ENCODE peak calls at places on chromosomes 13 and 19, in five cellular contexts. S is GM04503, D is ascending aorta, N is NCI-H510A treated with DMSO at 0.1 percent for 48 hours, V is HT-29. O is an unnamed sample.

GRCh38 chr13:34412817-34413365 is 529.2 kb upstream of the NBEA start:
- DNase-seq in S (no peak), D (no peak), N (no peak), V (peak; percentile 19), O (no peak)

GRCh38 chr19:55146078-55146647 is 2.8 kb downstream of the TNNT1 start:
- DNase-seq in S (no peak), D (no peak), N (peak; percentile 50), V (peak; percentile 72), O (no peak)

GRCh38 chr19:11767633-11768133 is 883 bp downstream of the ZNF441 start:
- DNase-seq in S (no peak), D (peak; percentile 8), N (no peak), V (peak; percentile 60), O (peak; percentile 42)

GRCh38 chr13:32092471-32092870 is 60.9 kb downstream of the FRY start:
- DNase-seq in S (no peak), D (no peak), N (no peak), V (no peak), O (no peak)

GRCh38 chr19:10784257-10784656 is 51.8 kb downstream of the TMED1 start:
- DNase-seq in S (no peak), D (peak; percentile 39), N (no peak), V (no peak), O (no peak)

GRCh38 chr13:36919206-36919832 is 719 bp downstream of the SMAD9 start:
- DNase-seq in S (no peak), D (no peak), N (no peak), V (no peak), O (no peak)

GRCh38 chr19:6126335-6126974 is 9.0 kb upstream of the ACSBG2 start:
- DNase-seq in S (no peak), D (no peak), N (peak; percentile 51), V (peak; percentile 63), O (no peak)

GRCh38 chr13:99656092-99656745 is 154.9 kb downstream of the TM9SF2 start:
- DNase-seq in S (no peak), D (no peak), N (peak; percentile 80), V (peak; percentile 94), O (peak; percentile 53)

GRCh38 chr19:1567116-1567847 is 843 bp downstream of the MEX3D start:
- DNase-seq in S (no peak), D (no peak), N (no peak), V (peak; percentile 15), O (no peak)